ENCODE peak calls at places on chromosomes 7 and 10, in eight cellular contexts. O is anterior cingulate cortex, A is fibroblast of pulmonary artery, V is amygdala, I is HTR-8/SVneo, C is HEK293T, K is left lung, G is DMS153. F is an unnamed sample.

GRCh38 chr7:42932861-42933591 is 850 bp downstream of the MRPL32 start:
- DNase-seq in O (no peak), A (peak), V (no peak), I (no peak), C (peak), K (no peak), G (no peak), F (no peak)

GRCh38 chr7:1193593-1194424 is 33.8 kb upstream of the ZFAND2A start:
- DNase-seq in O (no peak), A (peak), V (peak), I (no peak), C (no peak), K (no peak), G (peak), F (peak)

GRCh38 chr10:44757551-44758205 is 153.5 kb upstream of the TMEM72 start:
- DNase-seq in O (no peak), A (no peak), V (no peak), I (no peak), C (no peak), K (no peak), G (no peak), F (no peak)

GRCh38 chr7:27107901-27108381 is 5.5 kb upstream of the HOXA2 start:
- DNase-seq in O (no peak), A (no peak), V (no peak), I (no peak), C (no peak), K (peak), G (no peak), F (no peak)

GRCh38 chr10:104049497-104050250 is 36.0 kb downstream of the COL17A1 start:
- DNase-seq in O (no peak), A (peak), V (no peak), I (peak), C (no peak), K (no peak), G (no peak), F (peak)

GRCh38 chr10:65911431-65911830 is 1014.4 kb upstream of the LRRTM3 start:
- DNase-seq in O (no peak), A (no peak), V (no peak), I (no peak), C (no peak), K (no peak), G (no peak), F (no peak)

GRCh38 chr10:78913219-78914059 is 155.3 kb upstream of the ZMIZ1 start:
- DNase-seq in O (peak), A (no peak), V (peak), I (no peak), C (no peak), K (no peak), G (peak), F (no peak)

GRCh38 chr7:22435105-22435504 is 64.9 kb downstream of the STEAP1B start:
- DNase-seq in O (no peak), A (no peak), V (no peak), I (no peak), C (no peak), K (no peak), G (no peak), F (no peak)

GRCh38 chr7:1169409-1170368 is 9.7 kb upstream of the ZFAND2A start:
- DNase-seq in O (no peak), A (peak), V (peak), I (no peak), C (no peak), K (peak), G (no peak), F (peak)

GRCh38 chr10:101005869-101006567 is 6.4 kb downstream of the LZTS2 start:
- DNase-seq in O (no peak), A (no peak), V (no peak), I (no peak), C (no peak), K (no peak), G (no peak), F (no peak)

GRCh38 chr10:102670871-102671434 is 26.7 kb downstream of the TRIM8 start:
- DNase-seq in O (no peak), A (no peak), V (no peak), I (no peak), C (no peak), K (peak), G (no peak), F (no peak)

GRCh38 chr10:119762805-119763798 is 37.3 kb downstream of the INPP5F start:
- DNase-seq in O (no peak), A (no peak), V (no peak), I (no peak), C (no peak), K (no peak), G (no peak), F (no peak)

GRCh38 chr7:1392556-1392955 is 66.7 kb downstream of the MICALL2 start:
- DNase-seq in O (no peak), A (no peak), V (no peak), I (no peak), C (no peak), K (peak), G (no peak), F (no peak)

GRCh38 chr7:51286392-51286791 is 30.2 kb downstream of the COBL start:
- DNase-seq in O (no peak), A (no peak), V (no peak), I (no peak), C (no peak), K (no peak), G (no peak), F (no peak)

GRCh38 chr10:117860823-117861222 is 185.9 kb downstream of the RAB11FIP2 start:
- DNase-seq in O (no peak), A (peak), V (no peak), I (no peak), C (peak), K (no peak), G (no peak), F (no peak)

GRCh38 chr7:2242541-2243482 is 786 bp downstream of the NUDT1 start:
- DNase-seq in O (no peak), A (no peak), V (no peak), I (peak), C (no peak), K (peak), G (no peak), F (no peak)

GRCh38 chr10:93267521-93267920 is 193.8 kb downstream of the CYP26A1 start:
- DNase-seq in O (no peak), A (no peak), V (no peak), I (no peak), C (no peak), K (no peak), G (no peak), F (no peak)

F was measured in SW 1271.